ENCODE peak calls at places on chromosomes 6 and 20, in six cellular contexts. V is T-helper 9 cell; Z is LoVo; H is H7; W is ELR; B is stimulated activated CD8-positive, alpha-beta memory T cell treated with anti-CD3 and anti-CD28 coated beads, Interleukin-15, amount 100 ng/mL, for 4 hours. D is an unnamed sample.

GRCh38 chr6:132063738-132064137 is 112.6 kb upstream of the CCN2 start:
- DNase-seq in V (no peak), Z (peak), H (no peak), W (peak), B (no peak), D (no peak)

GRCh38 chr6:10237284-10238043 is 177.4 kb downstream of the TFAP2A start:
- DNase-seq in V (no peak), Z (peak), H (no peak), W (peak), B (no peak), D (no peak)

GRCh38 chr6:111087871-111088667 is 766 bp downstream of the SLC16A10 start:
- DNase-seq in V (peak), Z (peak), H (peak), W (peak), B (peak), D (no peak)

GRCh38 chr6:113364781-113365545 is 492.2 kb upstream of the MARCKS start:
- DNase-seq in V (no peak), Z (no peak), H (no peak), W (peak), B (no peak), D (no peak)

GRCh38 chr20:59518881-59519706 is 85.2 kb upstream of the PHACTR3 start:
- DNase-seq in V (no peak), Z (peak), H (peak), W (peak), B (no peak), D (no peak)

GRCh38 chr20:51176846-51177245 is 153.9 kb upstream of the KCNG1 start:
- DNase-seq in V (no peak), Z (no peak), H (no peak), W (no peak), B (no peak), D (no peak)

GRCh38 chr20:31837896-31838397 is 7.5 kb downstream of the FOXS1 start:
- DNase-seq in V (no peak), Z (no peak), H (peak), W (peak), B (no peak), D (no peak)

GRCh38 chr6:106553440-106553839 is 75.9 kb downstream of the RTN4IP1 start:
- DNase-seq in V (no peak), Z (no peak), H (no peak), W (no peak), B (no peak), D (no peak)

GRCh38 chr6:43738877-43739641 is 31.0 kb upstream of the VEGFA start:
- DNase-seq in V (no peak), Z (no peak), H (peak), W (no peak), B (no peak), D (no peak)

GRCh38 chr20:34155864-34156263 is 43.8 kb upstream of the EIF2S2 start:
- DNase-seq in V (no peak), Z (no peak), H (no peak), W (no peak), B (no peak), D (no peak)

GRCh38 chr20:19022791-19023448 is 189.5 kb upstream of the SLC24A3 start:
- DNase-seq in V (no peak), Z (no peak), H (no peak), W (no peak), B (no peak), D (no peak)

GRCh38 chr20:25389381-25389857 is 1.2 kb downstream of the ABHD12 start:
- DNase-seq in V (no peak), Z (no peak), H (no peak), W (peak), B (no peak), D (no peak)

GRCh38 chr6:35040398-35040797 is 100.7 kb downstream of the TCP11 start:
- DNase-seq in V (no peak), Z (no peak), H (no peak), W (no peak), B (no peak), D (no peak)

GRCh38 chr20:4708856-4709255 is 12.9 kb upstream of the PRND start:
- DNase-seq in V (no peak), Z (no peak), H (no peak), W (no peak), B (no peak), D (no peak)

GRCh38 chr6:37630281-37630799 is 67.3 kb downstream of the MDGA1 start:
- DNase-seq in V (no peak), Z (peak), H (no peak), W (peak), B (no peak), D (no peak)

D was measured in esophagus squamous epithelium.